ENCODE peak calls at places on chromosomes 1 and 21, in nine cellular contexts. C is AG10803, G is K562, H is H9, V is GM10248, J is spleen, T is GM12878, S is astrocyte of the spinal cord, M is sigmoid colon. F is an unnamed sample.

GRCh38 chr21:31988492-31989285 is 115.9 kb downstream of the HUNK start:
- DNase-seq in V (no peak), C (peak), M (no peak), S (no peak), H (no peak), J (no peak), G (no peak), T (no peak), F (no peak)

GRCh38 chr1:229028509-229028908 is 242.4 kb upstream of the RAB4A start:
- DNase-seq in S (no peak), C (no peak), H (peak), M (no peak), T (no peak), J (no peak), G (no peak), V (no peak), F (no peak)

GRCh38 chr1:16464917-16465625 is 24.5 kb downstream of the NECAP2 start:
- DNase-seq in M (no peak), V (no peak), C (peak), T (no peak), H (no peak), G (no peak), J (peak), S (no peak), F (no peak)

GRCh38 chr1:231629132-231629531 is 2.5 kb downstream of the DISC1 start:
- DNase-seq in G (no peak), H (no peak), M (peak), C (no peak), S (no peak), V (no peak), T (no peak), J (no peak), F (no peak)

GRCh38 chr1:107953551-107953950 is 11.4 kb downstream of the VAV3 start:
- DNase-seq in H (no peak), J (no peak), S (no peak), M (no peak), G (no peak), C (no peak), T (no peak), V (no peak), F (no peak)

GRCh38 chr1:185297986-185298385 is 19.1 kb downstream of the IVNS1ABP start:
- DNase-seq in T (no peak), M (no peak), J (no peak), C (peak), H (no peak), V (no peak), G (no peak), S (no peak), F (no peak)

GRCh38 chr1:7888248-7889010 is 35.6 kb upstream of the UTS2 start:
- DNase-seq in M (no peak), C (peak), H (no peak), T (no peak), G (no peak), J (no peak), S (peak), V (no peak), F (no peak)

GRCh38 chr1:100721502-100722205 is 2.1 kb downstream of the VCAM1 start:
- DNase-seq in V (no peak), H (no peak), S (peak), T (no peak), J (no peak), G (no peak), C (peak), M (peak), F (peak)

GRCh38 chr1:230288641-230289349 is 137.3 kb downstream of the PGBD5 start:
- DNase-seq in S (no peak), M (peak), C (no peak), H (no peak), V (no peak), G (no peak), T (no peak), J (peak), F (no peak)

DNA sequence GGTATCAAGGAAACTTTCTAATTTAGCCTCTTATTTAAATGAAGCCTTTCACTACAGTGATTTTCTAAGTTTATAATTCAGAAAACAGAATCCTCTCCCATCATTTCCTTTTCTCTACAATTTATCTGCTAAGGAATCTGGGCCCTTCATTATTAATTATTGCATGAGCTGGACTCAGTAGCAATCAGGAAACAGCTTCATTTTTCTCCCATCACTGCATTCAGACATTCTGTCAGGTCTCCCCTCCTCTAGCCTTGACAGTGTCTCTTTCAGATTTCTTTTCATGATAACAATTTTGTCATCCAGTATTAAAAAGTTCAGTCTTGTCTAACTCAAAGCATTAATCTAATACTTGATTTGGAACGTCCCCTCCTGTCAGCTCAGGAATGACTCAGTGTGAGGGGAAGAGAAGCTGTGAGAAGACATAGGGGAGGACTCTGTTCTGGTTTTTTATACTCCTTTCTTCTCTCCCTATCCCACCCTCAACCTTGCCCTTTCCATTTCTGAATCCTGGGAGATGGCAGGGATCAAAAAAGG is 28.1 kb downstream of the SLC44A5 start:
- DNase-seq in M (no peak), T (no peak), V (no peak), C (no peak), S (no peak), J (no peak), H (no peak), G (no peak), F (no peak)
- TF ChIP-seq CTCF in M (no peak), T (peak), V (no peak), C (no peak), S (no peak), J (no peak), H (no peak), G (peak), F (no peak)

GRCh38 chr1:116372651-116373444 is at the start of gene ATP1A1:
- DNase-seq in H (peak), C (peak), V (peak), G (peak), T (peak), J (peak), S (peak), M (peak), F (peak)
- TF ChIP-seq CTCF in H (no peak), C (no peak), V (no peak), G (no peak), T (peak), J (no peak), S (no peak), M (no peak), F (peak)

GRCh38 chr1:33256335-33256700 is at the start of gene ZNF362:
- DNase-seq in C (peak), M (no peak), J (peak), S (peak), H (peak), V (peak), T (no peak), G (peak), F (no peak)
- TF ChIP-seq CTCF in C (peak), M (no peak), J (no peak), S (peak), H (no peak), V (no peak), T (no peak), G (no peak), F (peak)

GRCh38 chr1:29120955-29121485 is 2.7 kb downstream of the TMEM200B start:
- DNase-seq in S (peak), C (peak), M (peak), G (no peak), T (no peak), H (peak), J (peak), V (peak), F (peak)
- TF ChIP-seq CTCF in S (peak), C (peak), M (peak), G (no peak), T (peak), H (peak), J (peak), V (peak), F (peak)

GRCh38 chr21:34636961-34637360 is 22.0 kb upstream of the RCAN1 start:
- DNase-seq in M (no peak), G (no peak), T (no peak), J (no peak), V (no peak), S (no peak), H (no peak), C (no peak), F (no peak)
- TF ChIP-seq CTCF in M (no peak), G (no peak), T (no peak), J (no peak), V (no peak), S (no peak), H (no peak), C (no peak), F (no peak)

DNA sequence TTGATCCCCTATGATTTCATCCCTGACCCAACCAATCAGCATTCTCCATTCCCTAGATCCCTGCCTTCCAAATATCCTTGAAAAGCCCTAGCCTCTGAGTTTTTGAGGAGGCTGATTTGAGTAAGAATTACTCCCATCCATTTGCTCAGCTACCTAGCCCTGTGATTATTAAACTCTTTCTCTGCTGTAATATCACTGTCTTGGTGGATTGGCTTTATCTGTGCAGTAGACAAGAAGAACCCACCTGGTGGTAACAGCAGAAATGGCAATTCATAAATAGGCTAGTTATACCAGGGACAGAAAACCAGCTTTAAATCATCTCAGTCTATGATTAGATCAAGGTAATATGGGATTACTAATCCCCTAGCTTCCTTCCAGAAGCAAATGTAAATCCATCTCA is 13.0 kb downstream of the IL20 start:
- DNase-seq in C (no peak), S (no peak), V (no peak), H (no peak), T (no peak), G (peak), M (no peak), J (no peak), F (no peak)
- TF ChIP-seq CTCF in C (no peak), S (no peak), V (no peak), H (peak), T (no peak), G (peak), M (no peak), J (no peak), F (no peak)

GRCh38 chr1:67853704-67854103 is 20.4 kb upstream of the GNG12 start:
- DNase-seq in T (no peak), H (peak), J (no peak), V (peak), C (peak), M (no peak), G (peak), S (peak), F (peak)

GRCh38 chr1:67855444-67855843 is 22.2 kb upstream of the GNG12 start:
- DNase-seq in V (no peak), H (no peak), C (no peak), S (peak), G (no peak), M (no peak), T (no peak), J (no peak), F (no peak)

GRCh38 chr1:67851800-67852199 is 18.5 kb upstream of the GNG12 start:
- DNase-seq in M (no peak), V (no peak), H (no peak), T (no peak), G (no peak), J (no peak), S (no peak), C (no peak), F (no peak)

GRCh38 chr1:67856921-67857320 is 23.7 kb upstream of the GNG12 start:
- DNase-seq in C (no peak), V (no peak), T (no peak), G (no peak), J (no peak), S (no peak), H (no peak), M (no peak), F (no peak)

GRCh38 chr1:67855944-67856343 is 22.7 kb upstream of the GNG12 start:
- DNase-seq in C (no peak), M (no peak), T (no peak), S (peak), G (no peak), V (no peak), H (no peak), J (no peak), F (no peak)
- TF ChIP-seq CTCF in C (no peak), M (no peak), T (no peak), S (no peak), G (no peak), V (no peak), H (no peak), J (no peak), F (no peak)

GRCh38 chr1:61887076-61887867 is 145.0 kb downstream of the PATJ start:
- DNase-seq in M (no peak), J (no peak), H (no peak), C (no peak), S (peak), V (no peak), G (no peak), T (no peak), F (no peak)
- TF ChIP-seq CTCF in M (no peak), J (no peak), H (no peak), C (no peak), S (no peak), V (no peak), G (no peak), T (no peak), F (no peak)

GRCh38 chr1:212595787-212596714 is 12.5 kb upstream of the ATF3 start:
- DNase-seq in S (peak), T (peak), J (no peak), V (peak), C (peak), M (no peak), G (peak), H (no peak), F (peak)
- TF ChIP-seq CTCF in S (peak), T (peak), J (no peak), V (peak), C (peak), M (no peak), G (peak), H (peak), F (peak)

GRCh38 chr1:213560226-213560625 is 427.5 kb upstream of the PROX1 start:
- DNase-seq in G (no peak), V (no peak), C (no peak), T (no peak), H (no peak), S (no peak), J (no peak), M (no peak), F (no peak)

GRCh38 chr1:213568929-213569815 is 418.6 kb upstream of the PROX1 start:
- DNase-seq in J (no peak), M (no peak), C (no peak), T (no peak), H (no peak), G (no peak), S (no peak), V (no peak), F (no peak)

GRCh38 chr1:213561870-213562269 is 425.9 kb upstream of the PROX1 start:
- DNase-seq in V (no peak), C (no peak), J (no peak), T (no peak), H (no peak), G (no peak), S (no peak), M (no peak), F (no peak)

GRCh38 chr1:213569816-213570150 is 418.0 kb upstream of the PROX1 start:
- DNase-seq in H (no peak), V (no peak), T (no peak), M (no peak), S (no peak), C (no peak), G (no peak), J (no peak), F (no peak)

GRCh38 chr1:213564215-213564659 is 423.5 kb upstream of the PROX1 start:
- DNase-seq in T (no peak), V (no peak), H (no peak), G (no peak), C (no peak), S (no peak), M (no peak), J (no peak), F (no peak)
- TF ChIP-seq CTCF in T (peak), V (peak), H (peak), G (peak), C (no peak), S (no peak), M (no peak), J (no peak), F (no peak)

F was measured in AG09319.